ENCODE peak calls at places on chromosomes 13 and 19, in eight cellular contexts. N is stomach, O is Peyer's patch, V is gastrocnemius medialis, Z is body of pancreas, F is transverse colon, M is IMR-90, G is tibial nerve. E is an unnamed sample.

GRCh38 chr13:75798353-75799245 is 162.5 kb downstream of the LMO7 start:
- DNase-seq in G (no peak), O (peak; percentile 66), F (no peak), N (no peak), V (no peak), Z (no peak), M (peak; percentile 65), E (no peak)

GRCh38 chr13:98606296-98606695 is 29.4 kb upstream of the STK24 start:
- DNase-seq in M (no peak), V (no peak), O (no peak), F (no peak), G (no peak), N (no peak), Z (no peak), E (no peak)

GRCh38 chr13:76884571-76885202 is 1.5 kb downstream of the KCTD12 start:
- DNase-seq in F (no peak), G (peak; percentile 17), N (no peak), O (no peak), Z (no peak), V (no peak), M (peak; percentile 20), E (no peak)

GRCh38 chr13:56720841-56721240 is 419.9 kb upstream of the PRR20A start:
- DNase-seq in F (no peak), M (no peak), O (no peak), G (no peak), N (no peak), Z (no peak), V (no peak), E (no peak)

GRCh38 chr13:21528616-21529015 is 69.5 kb upstream of the ZDHHC20 start:
- DNase-seq in M (peak; percentile 63), G (no peak), Z (no peak), F (no peak), O (no peak), N (no peak), V (no peak), E (no peak)

GRCh38 chr13:99198630-99199029 is 2.0 kb upstream of the UBAC2 start:
- DNase-seq in Z (no peak), F (no peak), V (no peak), G (no peak), M (no peak), O (no peak), N (no peak), E (no peak)

GRCh38 chr13:27483421-27483820 is 33.1 kb upstream of the MTIF3 start:
- DNase-seq in V (no peak), N (no peak), Z (no peak), M (no peak), F (no peak), O (peak; percentile 40), G (no peak), E (no peak)

GRCh38 chr19:55246462-55247451 is 12.1 kb downstream of the PPP6R1 start:
- DNase-seq in N (no peak), Z (no peak), G (no peak), F (no peak), V (no peak), O (no peak), M (no peak), E (no peak)

GRCh38 chr19:44657211-44657921 is 13.7 kb downstream of the PVR start:
- DNase-seq in O (peak; percentile 85), Z (peak; percentile 71), G (peak; percentile 67), M (peak; percentile 68), N (peak; percentile 71), V (no peak), F (peak; percentile 63), E (no peak)

GRCh38 chr13:68551701-68552522 is 1321.8 kb upstream of the PCDH9 start:
- DNase-seq in F (no peak), V (no peak), M (no peak), O (no peak), G (no peak), N (no peak), Z (no peak), E (no peak)

GRCh38 chr19:54653181-54653809 is 9.5 kb upstream of the LILRB4 start:
- DNase-seq in V (no peak), G (no peak), O (no peak), Z (no peak), M (peak; percentile 7), N (no peak), F (no peak), E (no peak)

GRCh38 chr19:13181747-13182388 is 31.7 kb downstream of the IER2 start:
- DNase-seq in V (no peak), N (peak; percentile 76), F (peak; percentile 79), O (peak; percentile 68), G (peak; percentile 50), M (peak; percentile 64), Z (peak; percentile 56), E (no peak)

GRCh38 chr19:33888665-33889064 is 92.0 kb downstream of the KCTD15 start:
- DNase-seq in N (no peak), F (no peak), Z (no peak), M (no peak), V (no peak), G (no peak), O (no peak), E (no peak)

GRCh38 chr13:93915269-93915809 is 564.1 kb downstream of the DCT start:
- DNase-seq in G (no peak), Z (no peak), O (no peak), N (no peak), M (peak; percentile 75), V (no peak), F (no peak), E (no peak)

GRCh38 chr19:34241513-34242337 is 12.6 kb upstream of the GARRE1 start:
- DNase-seq in Z (peak; percentile 79), F (peak; percentile 75), G (no peak), O (peak; percentile 70), N (peak; percentile 64), V (no peak), M (no peak), E (no peak)

GRCh38 chr13:99605417-99606321 is 104.4 kb downstream of the TM9SF2 start:
- DNase-seq in M (no peak), V (peak; percentile 20), G (peak; percentile 10), O (peak; percentile 86), Z (peak; percentile 68), F (peak; percentile 75), N (peak; percentile 50), E (no peak)

GRCh38 chr13:50213526-50213925 is 198.3 kb downstream of the KCNRG start:
- DNase-seq in M (no peak), N (no peak), O (no peak), V (no peak), G (no peak), Z (no peak), F (no peak), E (no peak)

GRCh38 chr13:29771247-29771646 is 79.2 kb downstream of the UBL3 start:
- DNase-seq in N (no peak), V (no peak), O (no peak), Z (no peak), M (peak; percentile 49), F (no peak), G (no peak), E (no peak)

GRCh38 chr19:40084948-40085347 is 5.8 kb downstream of the ZNF780A start:
- DNase-seq in M (no peak), O (no peak), F (no peak), G (no peak), N (no peak), Z (no peak), V (no peak), E (no peak)

GRCh38 chr19:40088299-40089047 is 2.3 kb downstream of the ZNF780A start:
- DNase-seq in V (no peak), O (no peak), Z (no peak), N (no peak), G (no peak), M (no peak), F (no peak), E (no peak)

GRCh38 chr19:40089462-40089861 is 1.3 kb downstream of the ZNF780A start:
- DNase-seq in O (no peak), V (no peak), Z (no peak), F (no peak), G (no peak), M (peak; percentile 8), N (no peak), E (no peak)

GRCh38 chr19:40091205-40092129 is 724 bp upstream of the ZNF780A start:
- DNase-seq in N (no peak), O (no peak), G (no peak), V (no peak), Z (no peak), F (no peak), M (no peak), E (no peak)

DNA sequence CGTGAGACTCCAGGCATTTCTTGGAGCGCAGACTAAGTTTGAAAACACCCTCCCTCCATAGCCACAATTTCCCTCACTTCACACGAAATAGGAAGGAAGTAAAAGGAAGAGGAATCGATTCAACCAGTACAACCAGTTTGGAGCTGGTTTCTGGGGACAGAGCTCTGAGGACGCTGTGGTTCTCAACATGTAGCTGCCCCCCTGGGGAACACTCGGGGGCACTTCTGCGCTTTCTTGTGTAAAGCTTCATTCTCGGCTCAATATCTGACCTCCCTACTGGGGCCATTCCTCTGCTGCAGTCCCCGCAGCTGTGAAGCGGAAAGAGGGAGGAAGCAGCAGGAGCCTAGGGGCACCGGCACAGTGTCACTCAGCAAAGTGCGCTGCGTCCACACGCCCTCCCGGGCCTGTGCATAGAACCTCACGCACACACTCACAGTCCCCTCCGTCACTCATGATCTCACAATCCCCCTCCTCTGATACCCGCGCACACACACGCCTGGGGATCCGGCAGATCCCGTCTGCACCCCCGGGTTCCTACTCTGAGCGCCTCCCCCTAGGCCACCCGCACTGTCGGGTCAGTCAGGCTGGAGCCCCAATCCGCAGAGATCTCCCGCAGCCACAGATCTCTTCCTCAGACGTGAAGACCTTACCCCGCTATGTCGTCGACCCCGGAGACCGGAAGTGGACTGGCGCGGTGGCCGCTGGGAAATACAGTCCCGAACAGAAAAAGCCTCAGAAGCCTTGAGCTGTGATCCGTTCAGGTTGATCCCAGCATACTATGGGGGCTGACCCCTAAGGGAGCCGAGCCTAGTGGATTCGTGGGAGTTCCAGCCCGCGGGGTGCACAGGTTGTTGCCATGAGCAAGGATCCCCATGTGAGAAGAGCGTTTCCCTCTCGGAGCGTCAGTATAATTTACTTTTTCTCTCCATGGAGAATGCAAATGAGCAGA is at the start of gene ZNF780A:
- DNase-seq in O (peak; percentile 93), N (peak; percentile 76), G (peak; percentile 58), V (peak; percentile 51), F (peak; percentile 83), Z (peak; percentile 72), M (peak; percentile 47), E (peak; percentile 81)
- TF ChIP-seq POLR2A in O (no peak), N (no peak), G (peak; percentile 3), V (peak; percentile 29), F (peak; percentile 63), Z (peak; percentile 18), M (peak; percentile 43), E (no peak)

GRCh38 chr19:27774827-27775226 is 1438.1 kb downstream of the UQCRFS1 start:
- DNase-seq in G (no peak), Z (no peak), O (no peak), N (no peak), V (no peak), F (no peak), M (no peak), E (no peak)
- TF ChIP-seq CTCF in G (no peak), Z (no peak), O (no peak), N (no peak), V (peak; percentile 12), F (no peak), M (peak; percentile 11), E (no peak)

GRCh38 chr19:18577365-18577914 is 5.8 kb downstream of the UBA52 start:
- DNase-seq in N (no peak), F (no peak), Z (no peak), V (no peak), O (no peak), G (no peak), M (no peak), E (no peak)
- TF ChIP-seq POLR2A in N (no peak), F (no peak), Z (no peak), V (no peak), O (no peak), G (no peak), M (peak; percentile 15), E (no peak)

GRCh38 chr19:1774999-1775772 is 21.9 kb downstream of the ONECUT3 start:
- DNase-seq in Z (no peak), O (no peak), G (no peak), V (no peak), M (no peak), F (no peak), N (no peak), E (no peak)
- TF ChIP-seq CTCF in Z (peak; percentile 37), O (peak; percentile 42), G (no peak), V (peak; percentile 54), M (peak; percentile 26), F (peak; percentile 43), N (no peak), E (no peak)

E was measured in suprapubic skin.